ENCODE peak calls at places on chromosome 13, in five cellular contexts. E, A, F, V and H are unnamed samples.

GRCh38 chr13:35784286-35784951 is 307.9 kb upstream of the MAB21L1 start:
- DNase-seq in E (no peak), A (no peak), F (peak; percentile 12), V (no peak), H (no peak)

GRCh38 chr13:51767100-51767499 is 36.9 kb downstream of the DHRS12 start:
- DNase-seq in E (peak; percentile 15), A (no peak), F (no peak), V (no peak), H (no peak)

GRCh38 chr13:58687130-58687529 is 1055.6 kb downstream of the PCDH17 start:
- DNase-seq in E (no peak), A (no peak), F (no peak), V (no peak), H (no peak)

GRCh38 chr13:44191504-44192171 is 182.0 kb upstream of the SERP2 start:
- DNase-seq in E (peak; percentile 71), A (peak; percentile 31), F (peak; percentile 64), V (no peak), H (peak; percentile 71)

GRCh38 chr13:23969672-23970071 is 72.4 kb upstream of the C1QTNF9B start:
- DNase-seq in E (peak; percentile 53), A (no peak), F (peak; percentile 49), V (no peak), H (no peak)

GRCh38 chr13:69793803-69794453 is 313.7 kb upstream of the ATXN8OS start:
- DNase-seq in E (no peak), A (no peak), F (no peak), V (no peak), H (no peak)

GRCh38 chr13:72849571-72849970 is 67.6 kb downstream of the PIBF1 start:
- DNase-seq in E (no peak), A (no peak), F (no peak), V (no peak), H (no peak)

GRCh38 chr13:59120297-59120843 is 1043.4 kb downstream of the DIAPH3 start:
- DNase-seq in E (no peak), A (no peak), F (no peak), V (no peak), H (peak; percentile 26)

GRCh38 chr13:30576528-30576927 is 41.2 kb upstream of the USPL1 start:
- DNase-seq in E (no peak), A (no peak), F (peak; percentile 1), V (no peak), H (no peak)

GRCh38 chr13:29282096-29282495 is 313.4 kb downstream of the SLC7A1 start:
- DNase-seq in E (no peak), A (no peak), F (no peak), V (no peak), H (no peak)

GRCh38 chr13:110304256-110304655 is 2.7 kb downstream of the COL4A1 start:
- DNase-seq in E (no peak), A (no peak), F (no peak), V (no peak), H (no peak)

GRCh38 chr13:114054269-114054668 is 78.2 kb downstream of the RASA3 start:
- DNase-seq in E (no peak), A (peak; percentile 89), F (no peak), V (no peak), H (no peak)

GRCh38 chr13:39263033-39263432 is 224.8 kb downstream of the NHLRC3 start:
- DNase-seq in E (peak; percentile 17), A (peak; percentile 23), F (peak; percentile 23), V (peak; percentile 9), H (peak; percentile 71)

GRCh38 chr13:49371943-49372636 is 71.8 kb downstream of the CAB39L start:
- DNase-seq in E (no peak), A (no peak), F (peak; percentile 86), V (no peak), H (no peak)

GRCh38 chr13:108609353-108609752 is 20.1 kb upstream of the MYO16 start:
- DNase-seq in E (peak; percentile 31), A (no peak), F (no peak), V (no peak), H (no peak)

GRCh38 chr13:66312312-66313087 is 917.6 kb downstream of the PCDH9 start:
- DNase-seq in E (peak; percentile 91), A (no peak), F (peak; percentile 6), V (no peak), H (peak; percentile 43)

GRCh38 chr13:43307921-43308433 is 284.6 kb downstream of the DNAJC15 start:
- DNase-seq in E (peak; percentile 37), A (no peak), F (peak; percentile 86), V (peak; percentile 68), H (no peak)

GRCh38 chr13:21297452-21297851 is 121.0 kb downstream of the MRPL57 start:
- DNase-seq in E (no peak), A (no peak), F (no peak), V (no peak), H (no peak)

GRCh38 chr13:75908137-75908536 is 272.0 kb downstream of the LMO7 start:
- DNase-seq in E (no peak), A (no peak), F (no peak), V (no peak), H (no peak)

GRCh38 chr13:41454170-41454569 is 3.2 kb upstream of the RGCC start:
- DNase-seq in E (no peak), A (no peak), F (no peak), V (no peak), H (no peak)

GRCh38 chr13:112962911-112963625 is 5.9 kb upstream of the MCF2L start:
- DNase-seq in E (no peak), A (no peak), F (no peak), V (no peak), H (no peak)

GRCh38 chr13:36536546-36536945 is 104.3 kb downstream of the CCNA1 start:
- DNase-seq in E (no peak), A (no peak), F (no peak), V (no peak), H (no peak)

GRCh38 chr13:63288576-63288975 is 1872.9 kb upstream of the PCDH20 start:
- DNase-seq in E (no peak), A (no peak), F (no peak), V (no peak), H (no peak)

GRCh38 chr13:79631260-79631659 is 150.3 kb downstream of the NDFIP2 start:
- DNase-seq in E (peak; percentile 73), A (no peak), F (no peak), V (no peak), H (peak; percentile 93)

GRCh38 chr13:106143930-106144709 is 391.3 kb downstream of the EFNB2 start:
- DNase-seq in E (no peak), A (no peak), F (no peak), V (no peak), H (no peak)

GRCh38 chr13:112624040-112624439 is 36.1 kb upstream of the TUBGCP3 start:
- DNase-seq in E (no peak), A (no peak), F (no peak), V (no peak), H (no peak)

GRCh38 chr13:108437496-108437895 is 168.0 kb downstream of the TNFSF13B start:
- DNase-seq in E (peak; percentile 11), A (no peak), F (no peak), V (no peak), H (no peak)

GRCh38 chr13:97113231-97114001 is 108.7 kb upstream of the MBNL2 start:
- DNase-seq in E (no peak), A (no peak), F (no peak), V (no peak), H (no peak)

GRCh38 chr13:62250501-62251175 is 835.0 kb upstream of the PCDH20 start:
- DNase-seq in E (no peak), A (no peak), F (no peak), V (no peak), H (no peak)

GRCh38 chr13:99293178-99293577 is 14.0 kb downstream of the GPR183 start:
- DNase-seq in E (no peak), A (no peak), F (no peak), V (no peak), H (no peak)
- TF ChIP-seq POLR2A in E (no peak), A (no peak), F (no peak), V (peak; percentile 42), H (no peak)

GRCh38 chr13:31950121-31950810 is 81.3 kb upstream of the FRY start:
- DNase-seq in E (no peak), A (no peak), F (no peak), V (no peak), H (no peak)
- TF ChIP-seq MYC in E (no peak), A (no peak), F (no peak), V (no peak), H (no peak)

DNA sequence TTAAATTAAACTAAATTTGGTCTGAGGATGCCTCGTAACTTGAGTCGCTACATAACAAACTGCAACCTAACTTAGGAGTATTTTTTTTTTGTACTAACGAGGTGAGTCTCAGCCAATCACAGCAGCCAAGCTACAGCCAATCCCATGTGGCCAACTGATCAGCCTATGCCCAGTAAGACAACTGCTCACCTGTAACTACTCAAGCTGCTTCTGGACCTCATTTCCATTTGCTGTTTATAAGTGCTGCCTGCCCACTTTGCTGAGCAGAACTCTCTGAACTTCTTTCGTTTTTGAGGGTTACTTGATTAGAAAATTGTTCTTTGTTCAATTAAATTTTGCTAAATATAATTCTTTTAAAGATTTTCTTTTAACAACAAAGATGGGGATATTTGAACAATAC is 3.8 kb downstream of the CPB2 start:
- DNase-seq in E (no peak), A (no peak), F (no peak), V (no peak), H (no peak)
- TF ChIP-seq POLR2A in E (no peak), A (no peak), F (no peak), V (no peak), H (no peak)

GRCh38 chr13:67395577-67395976 is 165.4 kb upstream of the PCDH9 start:
- DNase-seq in E (no peak), A (no peak), F (no peak), V (no peak), H (no peak)

GRCh38 chr13:67392014-67392413 is 161.9 kb upstream of the PCDH9 start:
- DNase-seq in E (no peak), A (no peak), F (no peak), V (no peak), H (no peak)

DNA sequence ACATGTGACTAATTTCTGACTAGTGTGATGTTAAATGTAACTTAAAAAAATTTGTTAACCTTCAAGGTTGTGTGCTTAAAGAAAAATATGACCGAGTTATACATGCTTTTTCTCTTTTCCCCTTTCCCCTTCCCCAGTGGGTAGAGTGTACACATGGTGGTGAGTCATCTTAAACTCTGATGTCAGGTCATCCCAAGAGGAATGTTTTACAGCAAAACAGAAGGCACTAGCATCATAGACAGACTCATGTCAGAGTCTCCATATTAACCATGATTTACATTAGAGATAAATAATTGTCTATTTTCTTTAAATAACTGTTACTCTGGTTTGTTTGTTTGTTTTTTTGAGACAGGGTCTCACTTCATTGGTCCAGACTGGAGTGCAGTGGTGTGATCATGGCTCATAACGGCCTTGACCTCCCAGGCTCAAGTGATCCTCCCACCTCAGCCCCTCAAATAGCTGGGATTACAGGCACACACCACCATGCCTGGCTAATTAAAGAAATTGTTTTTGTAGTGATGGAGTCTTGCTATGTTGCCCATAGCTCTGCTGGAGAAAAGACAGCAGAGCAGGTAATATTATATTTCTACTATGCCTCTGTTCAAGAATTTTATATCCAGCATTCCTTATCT is 160.4 kb upstream of the PCDH9 start:
- DNase-seq in E (peak; percentile 1), A (no peak), F (no peak), V (no peak), H (no peak)
- TF ChIP-seq MYC in E (no peak), A (no peak), F (no peak), V (no peak), H (no peak)